ENCODE peak calls at places on chromosomes 4 and X, in five cellular contexts. One of them, this sample, is unnamed.

GRCh38 chr4:2849267-2850140 is 5.9 kb downstream of the ADD1 start:
- DNase-seq in cardiac muscle cell: no peak
- DNase-seq in fibroblast of villous mesenchyme: peak; percentile 75
- DNase-seq in CD4-positive, alpha-beta T cell: no peak
- DNase-seq in H1: no peak
- DNase-seq in this sample: peak; percentile 49

GRCh38 chrX:107102980-107103379 is 15.6 kb downstream of the RBM41 start:
- DNase-seq in H1: no peak
- DNase-seq in cardiac muscle cell: peak; percentile 14
- DNase-seq in CD4-positive, alpha-beta T cell: no peak
- DNase-seq in fibroblast of villous mesenchyme: peak; percentile 2
- DNase-seq in this sample: no peak

GRCh38 chr4:82561745-82562552 is at the start of gene TMEM150C:
- DNase-seq in fibroblast of villous mesenchyme: no peak
- DNase-seq in cardiac muscle cell: peak; percentile 39
- DNase-seq in H1: no peak
- DNase-seq in CD4-positive, alpha-beta T cell: no peak
- DNase-seq in this sample: peak; percentile 26

GRCh38 chr4:128517739-128518510 is 230.3 kb upstream of the PGRMC2 start:
- DNase-seq in fibroblast of villous mesenchyme: peak; percentile 99
- DNase-seq in CD4-positive, alpha-beta T cell: no peak
- DNase-seq in H1: no peak
- DNase-seq in cardiac muscle cell: peak; percentile 94
- DNase-seq in this sample: peak; percentile 32

GRCh38 chr4:54852061-54852460 is 194.3 kb downstream of the KIT start:
- DNase-seq in H1: no peak
- DNase-seq in fibroblast of villous mesenchyme: no peak
- DNase-seq in CD4-positive, alpha-beta T cell: no peak
- DNase-seq in cardiac muscle cell: no peak
- DNase-seq in this sample: no peak

GRCh38 chrX:97045470-97045869 is 161.8 kb downstream of the RPA4 start:
- DNase-seq in H1: no peak
- DNase-seq in cardiac muscle cell: no peak
- DNase-seq in fibroblast of villous mesenchyme: no peak
- DNase-seq in CD4-positive, alpha-beta T cell: no peak
- DNase-seq in this sample: no peak

GRCh38 chr4:154364012-154364863 is 127.4 kb downstream of the DCHS2 start:
- DNase-seq in CD4-positive, alpha-beta T cell: no peak
- DNase-seq in H1: no peak
- DNase-seq in fibroblast of villous mesenchyme: peak; percentile 7
- DNase-seq in cardiac muscle cell: no peak
- DNase-seq in this sample: no peak

GRCh38 chr4:7904942-7905341 is 34.7 kb downstream of the AFAP1 start:
- DNase-seq in CD4-positive, alpha-beta T cell: no peak
- DNase-seq in H1: no peak
- DNase-seq in fibroblast of villous mesenchyme: peak; percentile 98
- DNase-seq in cardiac muscle cell: peak; percentile 97
- DNase-seq in this sample: no peak

GRCh38 chrX:38256019-38256418 is 35.3 kb upstream of the SRPX start:
- DNase-seq in H1: no peak
- DNase-seq in CD4-positive, alpha-beta T cell: no peak
- DNase-seq in fibroblast of villous mesenchyme: no peak
- DNase-seq in cardiac muscle cell: no peak
- DNase-seq in this sample: no peak

GRCh38 chr4:78938868-78939666 is at the start of gene PAQR3:
- DNase-seq in fibroblast of villous mesenchyme: peak; percentile 80
- DNase-seq in H1: peak; percentile 58
- DNase-seq in cardiac muscle cell: peak; percentile 89
- DNase-seq in CD4-positive, alpha-beta T cell: peak; percentile 74
- DNase-seq in this sample: peak; percentile 88

GRCh38 chr4:98566491-98567008 is 91.9 kb downstream of the TSPAN5 start:
- DNase-seq in CD4-positive, alpha-beta T cell: no peak
- DNase-seq in fibroblast of villous mesenchyme: peak; percentile 45
- DNase-seq in cardiac muscle cell: peak; percentile 58
- DNase-seq in H1: no peak
- DNase-seq in this sample: no peak

GRCh38 chrX:123993326-123993725 is 31.8 kb downstream of the STAG2 start:
- DNase-seq in CD4-positive, alpha-beta T cell: no peak
- DNase-seq in cardiac muscle cell: peak; percentile 57
- DNase-seq in fibroblast of villous mesenchyme: peak; percentile 49
- DNase-seq in H1: no peak
- DNase-seq in this sample: no peak

GRCh38 chr4:89788243-89789072 is 48.5 kb downstream of the SNCA start:
- DNase-seq in cardiac muscle cell: peak; percentile 95
- DNase-seq in CD4-positive, alpha-beta T cell: no peak
- DNase-seq in fibroblast of villous mesenchyme: no peak
- DNase-seq in H1: no peak
- DNase-seq in this sample: no peak

GRCh38 chr4:95095352-95095974 is 337.7 kb downstream of the BMPR1B start:
- DNase-seq in H1: no peak
- DNase-seq in cardiac muscle cell: peak; percentile 62
- DNase-seq in CD4-positive, alpha-beta T cell: no peak
- DNase-seq in fibroblast of villous mesenchyme: peak; percentile 51
- DNase-seq in this sample: no peak

DNA sequence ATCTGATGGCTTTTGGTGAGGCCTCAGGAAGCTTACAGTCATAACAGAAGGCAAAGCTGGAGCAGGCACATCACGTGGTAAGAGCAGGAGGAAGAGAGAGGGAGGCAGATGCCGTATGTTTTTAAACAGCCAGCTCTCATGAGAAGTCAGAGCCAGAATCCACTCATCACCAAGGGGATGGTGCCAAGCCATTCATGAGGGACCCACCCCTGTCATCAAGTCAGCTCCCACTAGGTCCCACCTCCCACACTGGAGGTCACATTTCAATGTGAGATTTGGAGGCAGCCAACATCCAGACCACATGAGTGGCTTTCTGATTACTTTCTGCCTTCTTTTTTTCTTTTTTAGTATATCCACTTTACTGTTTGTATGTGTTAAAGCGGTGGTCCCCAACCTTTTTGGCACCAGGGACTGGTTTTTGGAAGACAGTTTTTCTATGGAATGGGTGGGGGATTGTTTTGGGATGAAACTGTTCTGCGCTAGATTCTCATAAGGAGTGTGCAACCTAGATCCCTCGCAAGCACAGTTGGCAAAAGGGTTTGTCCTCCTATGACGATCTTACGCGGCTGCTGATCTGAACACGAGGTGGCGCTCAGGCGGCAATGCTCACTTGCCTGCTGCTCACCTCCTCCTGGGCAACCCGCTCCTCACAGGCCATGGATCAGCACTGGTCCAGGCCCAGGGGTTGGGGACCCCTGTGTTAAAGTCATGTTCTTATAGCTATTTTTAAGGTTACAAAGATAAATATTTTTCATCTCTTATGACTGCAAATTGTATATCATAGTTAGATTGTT is 61.7 kb downstream of the SLIT2 start:
- DNase-seq in cardiac muscle cell: peak; percentile 47
- DNase-seq in fibroblast of villous mesenchyme: no peak
- DNase-seq in CD4-positive, alpha-beta T cell: no peak
- DNase-seq in H1: peak; percentile 53
- DNase-seq in this sample: peak; percentile 18
- TF ChIP-seq CTCF in cardiac muscle cell: peak; percentile 43
- TF ChIP-seq CTCF in fibroblast of villous mesenchyme: no peak
- TF ChIP-seq CTCF in CD4-positive, alpha-beta T cell: no peak
- TF ChIP-seq CTCF in H1: peak; percentile 90
- TF ChIP-seq CTCF in this sample: no peak

GRCh38 chrX:10906861-10907260 is 204.3 kb upstream of the HCCS start:
- DNase-seq in CD4-positive, alpha-beta T cell: no peak
- DNase-seq in fibroblast of villous mesenchyme: no peak
- DNase-seq in cardiac muscle cell: no peak
- DNase-seq in H1: no peak
- DNase-seq in this sample: no peak
- TF ChIP-seq CTCF in CD4-positive, alpha-beta T cell: no peak
- TF ChIP-seq CTCF in fibroblast of villous mesenchyme: no peak
- TF ChIP-seq CTCF in cardiac muscle cell: no peak
- TF ChIP-seq CTCF in H1: no peak
- TF ChIP-seq CTCF in this sample: no peak

DNA sequence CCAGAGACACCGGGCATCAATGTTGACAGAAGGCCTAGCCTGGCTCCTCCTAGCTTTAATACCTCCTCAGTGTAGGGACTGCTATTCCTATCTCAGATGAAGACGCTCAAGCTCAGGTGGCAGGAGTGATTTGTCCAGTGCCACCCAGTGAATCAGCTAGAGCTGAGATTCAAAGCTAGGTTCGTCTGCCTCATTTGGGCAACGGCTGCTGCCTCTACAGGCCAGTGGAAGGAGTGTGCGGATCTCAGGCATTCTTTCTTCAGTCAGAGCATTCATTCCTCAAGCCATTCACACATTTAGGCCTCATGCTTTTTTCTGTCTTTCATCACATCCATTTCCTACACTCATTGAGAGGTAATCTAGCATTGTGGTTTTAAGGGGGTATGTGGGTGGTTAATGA is 7.3 kb downstream of the TSR2 start:
- DNase-seq in cardiac muscle cell: peak; percentile 23
- DNase-seq in CD4-positive, alpha-beta T cell: no peak
- DNase-seq in fibroblast of villous mesenchyme: no peak
- DNase-seq in H1: no peak
- DNase-seq in this sample: no peak
- TF ChIP-seq CTCF in cardiac muscle cell: peak; percentile 26
- TF ChIP-seq CTCF in CD4-positive, alpha-beta T cell: no peak
- TF ChIP-seq CTCF in fibroblast of villous mesenchyme: no peak
- TF ChIP-seq CTCF in H1: peak; percentile 59
- TF ChIP-seq CTCF in this sample: no peak

DNA sequence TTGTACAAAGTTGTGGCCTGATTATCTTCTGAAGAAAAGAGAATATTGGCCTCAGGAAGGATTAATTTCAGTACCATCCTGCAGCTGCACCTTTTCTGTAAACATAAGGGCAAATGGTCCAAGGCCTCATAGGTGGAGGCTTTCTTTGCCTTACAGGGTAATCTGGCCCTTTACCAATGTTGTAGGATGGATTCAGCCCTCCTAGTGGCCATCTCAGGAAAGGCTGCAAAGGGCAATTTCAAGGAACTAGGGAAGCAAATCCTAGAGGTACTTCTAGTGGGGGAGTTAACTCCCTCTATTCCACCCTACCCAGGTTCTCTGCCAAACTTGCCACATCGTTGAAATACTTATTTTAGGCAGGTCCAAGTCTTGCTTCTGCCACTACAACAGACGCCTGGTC is 57.6 kb downstream of the UGT2B11 start:
- DNase-seq in CD4-positive, alpha-beta T cell: no peak
- DNase-seq in H1: no peak
- DNase-seq in fibroblast of villous mesenchyme: no peak
- DNase-seq in cardiac muscle cell: no peak
- DNase-seq in this sample: no peak
- TF ChIP-seq CTCF in CD4-positive, alpha-beta T cell: no peak
- TF ChIP-seq CTCF in H1: peak; percentile 70
- TF ChIP-seq CTCF in fibroblast of villous mesenchyme: peak; percentile 41
- TF ChIP-seq CTCF in cardiac muscle cell: peak; percentile 15
- TF ChIP-seq CTCF in this sample: no peak

GRCh38 chrX:9884031-9884779 is 83.0 kb upstream of the CLDN34 start:
- DNase-seq in cardiac muscle cell: no peak
- DNase-seq in CD4-positive, alpha-beta T cell: no peak
- DNase-seq in fibroblast of villous mesenchyme: no peak
- DNase-seq in H1: no peak
- DNase-seq in this sample: no peak

GRCh38 chrX:9880912-9881311 is 86.2 kb upstream of the CLDN34 start:
- DNase-seq in CD4-positive, alpha-beta T cell: no peak
- DNase-seq in cardiac muscle cell: no peak
- DNase-seq in fibroblast of villous mesenchyme: no peak
- DNase-seq in H1: no peak
- DNase-seq in this sample: no peak

GRCh38 chrX:9880237-9880636 is 86.9 kb upstream of the CLDN34 start:
- DNase-seq in cardiac muscle cell: no peak
- DNase-seq in H1: no peak
- DNase-seq in CD4-positive, alpha-beta T cell: no peak
- DNase-seq in fibroblast of villous mesenchyme: no peak
- DNase-seq in this sample: no peak

GRCh38 chrX:9885150-9885549 is 82.0 kb upstream of the CLDN34 start:
- DNase-seq in CD4-positive, alpha-beta T cell: no peak
- DNase-seq in H1: no peak
- DNase-seq in fibroblast of villous mesenchyme: peak; percentile 69
- DNase-seq in cardiac muscle cell: peak; percentile 77
- DNase-seq in this sample: peak; percentile 57

DNA sequence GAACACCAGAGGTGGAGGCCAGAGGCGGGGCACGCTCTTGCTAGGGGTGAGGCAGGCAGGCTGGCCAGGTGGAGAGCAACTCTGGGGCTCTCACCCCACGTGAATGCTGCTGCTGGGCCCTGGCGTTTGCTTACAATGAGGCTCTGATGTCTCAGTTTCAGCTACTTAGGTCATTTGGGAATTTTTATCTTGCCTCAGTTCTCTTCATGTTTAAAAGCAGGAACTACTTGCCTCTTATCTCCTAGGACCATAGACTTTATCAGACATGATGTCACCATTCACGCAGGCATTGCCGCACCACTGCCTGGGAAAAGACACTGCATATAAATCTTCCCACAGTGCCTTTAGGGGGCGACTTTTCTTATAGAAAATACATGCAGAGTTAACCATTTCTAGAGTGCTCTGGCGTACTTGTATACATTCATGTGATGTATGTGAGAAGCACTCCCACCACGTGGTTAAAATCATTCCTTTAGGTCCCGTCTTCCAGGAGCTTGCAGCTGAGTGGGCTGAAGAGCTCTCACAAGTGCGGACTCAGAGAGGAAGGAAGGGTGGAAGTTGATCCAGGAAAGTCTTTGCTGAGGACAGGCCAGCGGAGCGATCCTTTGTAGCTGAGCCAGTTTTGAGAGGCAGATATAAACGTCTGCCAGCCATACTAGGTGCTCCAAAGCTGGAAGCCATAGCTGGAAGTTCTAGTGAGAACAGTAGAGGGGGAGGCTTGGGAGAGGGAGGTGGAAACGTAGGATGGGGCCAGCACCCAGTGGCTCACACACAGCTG is 84.3 kb upstream of the CLDN34 start:
- DNase-seq in cardiac muscle cell: peak; percentile 80
- DNase-seq in CD4-positive, alpha-beta T cell: no peak
- DNase-seq in fibroblast of villous mesenchyme: peak; percentile 90
- DNase-seq in H1: no peak
- DNase-seq in this sample: no peak
- TF ChIP-seq CTCF in cardiac muscle cell: peak; percentile 26
- TF ChIP-seq CTCF in CD4-positive, alpha-beta T cell: no peak
- TF ChIP-seq CTCF in fibroblast of villous mesenchyme: no peak
- TF ChIP-seq CTCF in H1: no peak
- TF ChIP-seq CTCF in this sample: no peak

DNA sequence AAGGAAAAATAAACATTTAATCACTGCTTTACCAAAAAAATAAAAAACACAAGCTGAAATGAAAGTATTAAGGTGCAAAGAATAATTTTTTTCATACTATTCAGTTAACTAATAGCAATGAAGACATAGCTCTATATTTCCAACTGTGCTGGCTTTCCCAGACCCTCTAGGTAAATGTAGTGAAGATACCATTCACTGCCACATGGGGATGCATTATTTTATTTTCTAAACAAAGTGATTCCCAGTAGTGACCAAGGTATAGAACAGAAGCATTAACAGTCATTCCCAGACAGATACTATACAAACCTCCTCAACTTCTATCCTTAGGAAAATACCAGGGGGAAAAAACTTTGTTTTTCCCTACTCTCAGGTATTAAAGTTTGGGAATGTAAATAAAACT is 39.4 kb downstream of the ANTXR2 start:
- DNase-seq in cardiac muscle cell: no peak
- DNase-seq in fibroblast of villous mesenchyme: no peak
- DNase-seq in CD4-positive, alpha-beta T cell: no peak
- DNase-seq in H1: no peak
- DNase-seq in this sample: no peak
- TF ChIP-seq CTCF in cardiac muscle cell: peak; percentile 4
- TF ChIP-seq CTCF in fibroblast of villous mesenchyme: peak; percentile 15
- TF ChIP-seq CTCF in CD4-positive, alpha-beta T cell: no peak
- TF ChIP-seq CTCF in H1: peak; percentile 21
- TF ChIP-seq CTCF in this sample: no peak